ENCODE peak calls at places on chromosome 18, in six cellular contexts. P is fibroblast of pulmonary artery, Q is body of pancreas, I is HCT116, V is NCI-H2081, U is AG08395. C is an unnamed sample.

GRCh38 chr18:13429016-13429415 is 210.5 kb downstream of the LDLRAD4 start:
- DNase-seq in V (no peak), P (no peak), U (no peak), I (no peak), Q (no peak), C (no peak)

GRCh38 chr18:48163184-48164095 is 233.0 kb upstream of the SMAD2 start:
- DNase-seq in U (no peak), P (no peak), V (no peak), Q (no peak), I (no peak), C (no peak)

GRCh38 chr18:54957987-54958386 is 1.3 kb downstream of the CCDC68 start:
- DNase-seq in P (peak), V (no peak), Q (no peak), I (no peak), U (no peak), C (peak)

GRCh38 chr18:70154591-70155194 is 50.8 kb downstream of the RTTN start:
- DNase-seq in P (peak), U (peak), I (no peak), V (no peak), Q (no peak), C (no peak)

GRCh38 chr18:43271593-43272432 is 5.5 kb downstream of the SYT4 start:
- DNase-seq in Q (no peak), V (peak), I (peak), U (peak), P (peak), C (peak)

GRCh38 chr18:5276947-5277346 is 18.6 kb downstream of the ZBTB14 start:
- DNase-seq in I (no peak), Q (no peak), V (no peak), U (no peak), P (no peak), C (no peak)

GRCh38 chr18:58258707-58259342 is 214.8 kb downstream of the NEDD4L start:
- DNase-seq in V (no peak), Q (no peak), U (no peak), P (no peak), I (no peak), C (no peak)

GRCh38 chr18:40529478-40529877 is 1425.6 kb upstream of the PIK3C3 start:
- DNase-seq in Q (no peak), U (peak), I (no peak), V (no peak), P (peak), C (no peak)

GRCh38 chr18:7737483-7737882 is 170.4 kb downstream of the PTPRM start:
- DNase-seq in I (no peak), Q (no peak), P (no peak), U (no peak), V (no peak), C (no peak)

GRCh38 chr18:64202229-64202835 is 53.4 kb upstream of the LINC00305 start:
- DNase-seq in V (no peak), U (no peak), Q (no peak), P (peak), I (no peak), C (no peak)

GRCh38 chr18:22700920-22701319 is 232.2 kb upstream of the RBBP8 start:
- DNase-seq in Q (no peak), U (no peak), I (no peak), V (no peak), P (no peak), C (no peak)